ENCODE peak calls at places on chromosomes 6 and 20, in six cellular contexts. A is endothelial cell of umbilical vein, F is H9, K is PC-3, G is IMR-90, H is Karpas-422. S is an unnamed sample.

GRCh38 chr6:84953401-84953800 is 189.0 kb upstream of the TBX18 start:
- DNase-seq in A (peak; percentile 16), F (no peak), K (no peak), G (no peak), H (no peak), S (no peak)

GRCh38 chr6:151690303-151690702 is 117.2 kb upstream of the ESR1 start:
- DNase-seq in K (peak; percentile 45), H (peak; percentile 94), F (no peak), G (no peak), A (no peak), S (no peak)

GRCh38 chr20:18225652-18226051 is 62.7 kb upstream of the ZNF133 start:
- DNase-seq in F (no peak), G (no peak), H (no peak), A (peak; percentile 63), K (no peak), S (no peak)

GRCh38 chr20:44426879-44427785 is 48.5 kb upstream of the TTPAL start:
- DNase-seq in H (no peak), G (no peak), F (no peak), K (no peak), A (no peak), S (no peak)

GRCh38 chr6:89978749-89979145 is 84.5 kb downstream of the GJA10 start:
- DNase-seq in G (no peak), F (no peak), H (no peak), K (no peak), A (no peak), S (no peak)

GRCh38 chr6:88574666-88575065 is 388.8 kb downstream of the RNGTT start:
- DNase-seq in H (no peak), F (no peak), G (no peak), A (no peak), K (no peak), S (no peak)

GRCh38 chr20:7722564-7722963 is 217.7 kb downstream of the HAO1 start:
- DNase-seq in F (no peak), G (no peak), K (no peak), A (peak; percentile 68), H (no peak), S (no peak)

GRCh38 chr6:70510600-70510999 is 56.1 kb upstream of the SDHAF4 start:
- DNase-seq in A (no peak), K (no peak), H (no peak), F (no peak), G (no peak), S (no peak)

GRCh38 chr6:139654888-139655782 is 280.7 kb upstream of the CITED2 start:
- DNase-seq in G (no peak), F (peak; percentile 32), K (no peak), H (no peak), A (no peak), S (no peak)

GRCh38 chr6:44932651-44933091 is 395.5 kb upstream of the RUNX2 start:
- DNase-seq in F (no peak), G (no peak), H (no peak), K (no peak), A (no peak), S (no peak)

GRCh38 chr6:84560431-84561375 is 203.7 kb downstream of the TBX18 start:
- DNase-seq in G (no peak), K (no peak), H (no peak), A (no peak), F (no peak), S (no peak)

GRCh38 chr6:89118931-89119330 is 1.1 kb upstream of the SRSF12 start:
- DNase-seq in A (no peak), K (no peak), F (no peak), H (no peak), G (no peak), S (no peak)

GRCh38 chr20:43538855-43539700 is 19.7 kb upstream of the SGK2 start:
- DNase-seq in A (no peak), G (peak; percentile 14), K (no peak), H (no peak), F (no peak), S (no peak)

DNA sequence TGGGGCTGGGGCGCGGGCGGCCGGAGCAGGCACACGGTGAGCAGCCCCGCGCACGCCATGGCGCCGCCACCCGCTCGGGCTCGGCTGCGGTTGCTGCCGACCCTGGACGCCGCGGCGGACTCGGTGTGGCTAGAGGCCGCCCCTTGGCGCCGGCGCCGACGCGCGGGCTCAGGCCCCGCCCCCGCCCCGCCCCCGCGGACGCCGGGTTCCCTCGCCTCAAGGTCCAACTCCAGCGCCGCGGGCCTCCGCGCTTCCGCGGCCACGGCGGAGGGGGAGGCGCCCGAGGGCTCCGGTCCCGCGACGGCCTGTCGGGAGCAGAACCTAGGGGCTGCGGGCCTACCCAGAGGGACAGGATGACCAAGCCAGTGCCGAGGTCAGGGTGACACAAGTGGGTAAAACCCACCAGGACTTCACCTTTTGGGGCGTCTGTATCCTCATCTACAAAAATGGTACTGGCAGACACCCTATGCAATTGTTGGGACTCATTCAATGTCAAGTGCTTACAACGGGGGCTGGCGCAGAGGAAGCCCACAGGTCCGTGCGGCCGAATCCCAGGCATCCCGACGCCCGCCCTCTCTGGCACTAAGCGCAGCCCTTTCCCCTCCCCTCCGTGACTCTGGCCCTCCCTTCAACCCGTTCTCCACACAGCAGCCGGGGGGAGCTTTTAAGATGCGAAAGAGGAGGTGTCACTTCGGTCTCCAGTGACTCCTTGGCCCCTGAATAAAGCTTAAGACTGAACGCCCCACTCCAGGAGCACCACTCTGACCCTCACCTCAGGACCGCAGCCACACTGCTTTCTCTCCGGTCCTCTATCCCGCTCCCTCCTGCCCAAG is at the start of gene NECAB3:
- DNase-seq in K (peak; percentile 83), H (peak; percentile 90), F (peak; percentile 85), A (peak; percentile 84), G (peak; percentile 59), S (peak; percentile 92)
- H3K4me1 ChIP-seq in K (peaks cover 21% of the 10 kb centered on the region), H (peaks cover 64% of the 10 kb centered on the region), F (peaks cover 4% of the 10 kb centered on the region), A (peaks cover 15% of the 10 kb centered on the region), G (peaks cover 27% of the 10 kb centered on the region), S (no peaks in the 10 kb centered on the region)

GRCh38 chr20:50694379-50695143 is 3.2 kb upstream of the RIPOR3 start:
- DNase-seq in G (peak; percentile 36), H (no peak), A (no peak), F (no peak), K (peak; percentile 66), S (no peak)

GRCh38 chr20:50691585-50692552 is 527 bp upstream of the RIPOR3 start:
- DNase-seq in F (peak; percentile 55), G (peak; percentile 69), A (no peak), H (no peak), K (no peak), S (no peak)

GRCh38 chr20:50690979-50691584 is at the start of gene RIPOR3:
- DNase-seq in F (peak; percentile 63), A (no peak), G (no peak), H (no peak), K (no peak), S (peak; percentile 84)

GRCh38 chr20:50692553-50692933 is 1.2 kb upstream of the RIPOR3 start:
- DNase-seq in G (no peak), H (no peak), A (no peak), F (no peak), K (no peak), S (no peak)

GRCh38 chr20:50693001-50693400 is 1.7 kb upstream of the RIPOR3 start:
- DNase-seq in F (no peak), H (no peak), G (no peak), K (no peak), A (no peak), S (no peak)
- H3K9ac ChIP-seq in F (no peak overlapping the region), H (no peak overlapping the region), G (no peak overlapping the region), K (no peak overlapping the region), A (no peak overlapping the region), S (no peak overlapping the region)

GRCh38 chr6:75094614-75095321 is 111.1 kb downstream of the COL12A1 start:
- DNase-seq in A (no peak), K (no peak), G (peak; percentile 94), F (no peak), H (no peak), S (no peak)

GRCh38 chr6:75096986-75097385 is 108.9 kb downstream of the COL12A1 start:
- DNase-seq in K (no peak), H (no peak), F (no peak), G (no peak), A (no peak), S (no peak)

GRCh38 chr6:75103411-75103810 is 102.4 kb downstream of the COL12A1 start:
- DNase-seq in K (no peak), H (no peak), A (no peak), F (no peak), G (no peak), S (no peak)

GRCh38 chr6:75101896-75102680 is 103.8 kb downstream of the COL12A1 start:
- DNase-seq in F (no peak), G (peak; percentile 88), A (peak; percentile 97), K (no peak), H (no peak), S (no peak)

GRCh38 chr6:75098709-75099108 is 107.1 kb downstream of the COL12A1 start:
- DNase-seq in G (peak; percentile 98), F (no peak), H (no peak), A (peak; percentile 95), K (peak; percentile 81), S (peak; percentile 81)
- H3K4me1 ChIP-seq in G (peaks cover 27% of the 10 kb centered on the region), F (no peaks in the 10 kb centered on the region), H (no peaks in the 10 kb centered on the region), A (peaks cover 31% of the 10 kb centered on the region), K (peaks cover 16% of the 10 kb centered on the region), S (peaks cover 3% of the 10 kb centered on the region)

DNA sequence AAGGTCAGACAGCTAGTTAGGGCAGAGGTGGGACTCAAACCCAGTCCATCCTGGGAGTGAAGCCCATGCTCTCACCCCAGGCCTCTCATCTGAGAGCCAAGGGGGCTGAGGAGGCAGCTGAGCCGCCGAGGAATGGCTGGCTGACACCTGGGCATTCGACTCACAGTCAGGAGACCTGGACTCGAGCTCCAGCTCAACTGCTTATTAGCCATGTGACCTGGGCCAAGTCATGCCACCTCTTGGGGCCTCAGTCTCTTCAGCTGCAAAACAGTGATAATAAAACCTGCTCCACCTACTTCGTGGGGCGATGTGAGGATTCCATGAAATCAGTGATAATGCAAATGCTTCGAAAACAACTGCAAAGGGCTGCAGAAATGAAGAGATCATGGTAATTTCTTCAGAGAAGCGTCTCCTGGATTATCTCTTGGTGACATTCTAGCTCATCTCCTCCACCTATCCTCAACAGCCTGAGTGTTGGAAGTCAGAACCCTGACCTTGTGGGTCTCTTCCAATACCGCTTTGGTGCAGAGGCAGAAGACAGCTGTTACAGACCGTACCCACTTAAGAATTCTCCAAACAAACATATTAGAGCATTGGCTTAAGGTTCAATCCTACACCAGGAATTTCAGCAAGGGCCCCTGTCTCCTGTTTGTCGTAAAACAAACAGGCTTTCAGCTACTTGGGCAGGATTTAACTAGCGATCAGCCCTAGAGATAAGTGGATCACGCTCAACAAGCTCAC is 60.1 kb upstream of the PIM1 start:
- DNase-seq in K (no peak), G (no peak), F (no peak), H (no peak), A (no peak), S (no peak)
- H3K9ac ChIP-seq in K (no peak overlapping the region), G (no peak overlapping the region), F (no peak overlapping the region), H (no peak overlapping the region), A (no peak overlapping the region), S (peak overlapping the region; percentile 0)

DNA sequence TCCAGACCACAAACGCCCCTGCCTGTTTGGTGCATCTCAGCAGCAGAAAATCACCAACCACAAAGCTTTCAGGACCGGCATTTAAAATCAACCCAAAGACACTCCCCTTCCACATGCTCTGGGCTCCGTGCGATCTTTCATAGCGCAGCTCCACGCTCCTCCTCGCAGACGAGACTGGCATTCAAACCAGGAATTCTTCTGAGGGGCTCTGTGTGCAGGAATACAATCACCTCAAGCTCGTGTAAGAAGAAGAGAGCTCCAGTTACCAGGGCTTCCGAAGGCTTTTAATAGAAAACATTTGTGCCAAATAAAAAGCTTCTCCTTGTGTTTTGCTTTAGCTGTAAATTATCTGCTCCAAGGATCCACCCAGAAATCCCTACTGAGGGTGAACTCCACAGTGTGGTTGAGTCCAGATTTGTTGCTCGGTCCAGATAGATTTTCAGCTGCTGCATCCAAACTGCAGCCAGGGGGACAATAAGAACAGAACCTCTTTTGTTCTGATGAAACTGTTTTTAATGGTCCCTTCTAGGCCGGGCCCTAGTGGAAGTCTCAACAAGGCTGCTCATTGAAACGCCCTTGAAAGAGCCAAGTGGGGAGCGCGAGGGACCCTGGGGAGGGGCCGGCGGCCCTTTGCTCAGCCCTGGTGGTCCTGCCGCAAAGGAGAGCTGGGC is 16.4 kb upstream of the BMP7 start:
- DNase-seq in A (no peak), G (no peak), F (no peak), H (no peak), K (no peak), S (peak; percentile 30)
- H3K4me1 ChIP-seq in A (no peaks in the 10 kb centered on the region), G (peaks cover under 1% of the 10 kb centered on the region), F (no peaks in the 10 kb centered on the region), H (peaks cover 56% of the 10 kb centered on the region), K (no peaks in the 10 kb centered on the region), S (no peaks in the 10 kb centered on the region)